ENCODE peak calls at places on chromosomes 5 and 9, in eight cellular contexts. F, Z, L, O, W, C, K and S are unnamed samples.

GRCh38 chr5:64682608-64683007 is 7.7 kb upstream of the SHISAL2B start:
- DNase-seq in F (no peak), Z (no peak), L (no peak), O (no peak), W (no peak), C (no peak), K (no peak), S (no peak)

GRCh38 chr9:22238809-22239684 is 207.6 kb upstream of the DMRTA1 start:
- DNase-seq in F (peak), Z (no peak), L (peak), O (peak), W (no peak), C (no peak), K (peak), S (peak)

GRCh38 chr9:69023650-69024049 is 9.7 kb upstream of the PRKACG start:
- DNase-seq in F (no peak), Z (no peak), L (no peak), O (no peak), W (no peak), C (no peak), K (no peak), S (no peak)

GRCh38 chr9:27365977-27366376 is 69.0 kb upstream of the EQTN start:
- DNase-seq in F (no peak), Z (no peak), L (no peak), O (no peak), W (no peak), C (no peak), K (peak), S (peak)

GRCh38 chr9:38094165-38094564 is 25.1 kb upstream of the SHB start:
- DNase-seq in F (no peak), Z (no peak), L (no peak), O (no peak), W (no peak), C (peak), K (no peak), S (no peak)

GRCh38 chr5:34789021-34789531 is 49.9 kb upstream of the TTC23L start:
- DNase-seq in F (peak), Z (peak), L (peak), O (peak), W (peak), C (no peak), K (no peak), S (peak)

GRCh38 chr5:13566903-13567339 is 377.6 kb downstream of the DNAH5 start:
- DNase-seq in F (peak), Z (no peak), L (peak), O (peak), W (no peak), C (no peak), K (no peak), S (peak)

GRCh38 chr5:178282391-178282790 is 49.8 kb upstream of the PHYKPL start:
- DNase-seq in F (no peak), Z (no peak), L (no peak), O (no peak), W (peak), C (peak), K (no peak), S (no peak)

GRCh38 chr5:14521748-14522147 is 59.8 kb upstream of the OTULINL start:
- DNase-seq in F (no peak), Z (no peak), L (no peak), O (no peak), W (no peak), C (no peak), K (no peak), S (no peak)

GRCh38 chr5:122420126-122420525 is 108.1 kb downstream of the SNCAIP start:
- DNase-seq in F (no peak), Z (no peak), L (peak), O (peak), W (no peak), C (no peak), K (no peak), S (no peak)

GRCh38 chr9:88781500-88782391 is 209.5 kb upstream of the S1PR3 start:
- DNase-seq in F (no peak), Z (peak), L (peak), O (peak), W (peak), C (no peak), K (no peak), S (peak)

GRCh38 chr9:92970467-92970923 is 23.2 kb downstream of the FGD3 start:
- DNase-seq in F (peak), Z (no peak), L (peak), O (no peak), W (no peak), C (no peak), K (no peak), S (peak)

GRCh38 chr5:76331139-76331538 is 71.9 kb upstream of the IQGAP2 start:
- DNase-seq in F (no peak), Z (no peak), L (no peak), O (no peak), W (no peak), C (no peak), K (peak), S (no peak)

GRCh38 chr9:120778758-120779157 is 14.5 kb downstream of the FBXW2 start:
- DNase-seq in F (peak), Z (no peak), L (no peak), O (no peak), W (no peak), C (no peak), K (no peak), S (no peak)

GRCh38 chr5:102792705-102793104 is 37.6 kb downstream of the PAM start:
- DNase-seq in F (no peak), Z (no peak), L (peak), O (peak), W (no peak), C (no peak), K (peak), S (peak)

GRCh38 chr9:87422999-87423398 is 74.7 kb upstream of the DAPK1 start:
- DNase-seq in F (no peak), Z (no peak), L (no peak), O (no peak), W (no peak), C (no peak), K (no peak), S (no peak)

GRCh38 chr5:10262995-10263394 is 12.9 kb downstream of the CCT5 start:
- DNase-seq in F (no peak), Z (no peak), L (no peak), O (no peak), W (no peak), C (no peak), K (no peak), S (no peak)

GRCh38 chr9:136792321-136793062 is 1.3 kb downstream of the TMEM141 start:
- DNase-seq in F (no peak), Z (no peak), L (no peak), O (no peak), W (no peak), C (no peak), K (no peak), S (no peak)

GRCh38 chr9:136793063-136793946 is 2.2 kb downstream of the TMEM141 start:
- DNase-seq in F (no peak), Z (no peak), L (no peak), O (no peak), W (peak), C (no peak), K (no peak), S (no peak)

GRCh38 chr9:136789523-136789937 is 1.6 kb upstream of the TMEM141 start:
- DNase-seq in F (no peak), Z (no peak), L (no peak), O (no peak), W (no peak), C (no peak), K (no peak), S (no peak)

GRCh38 chr9:136790640-136791465 is at the start of gene TMEM141:
- DNase-seq in F (peak), Z (peak), L (peak), O (peak), W (peak), C (peak), K (peak), S (peak)

GRCh38 chr9:136791466-136792276 is 527 bp downstream of the TMEM141 start:
- DNase-seq in F (peak), Z (peak), L (peak), O (peak), W (peak), C (no peak), K (peak), S (no peak)
- TF ChIP-seq CTCF in F (peak), Z (peak), L (peak), O (peak), W (peak), C (peak), K (peak), S (peak)

GRCh38 chr5:53969331-53969730 is 341.0 kb downstream of the ARL15 start:
- DNase-seq in F (no peak), Z (no peak), L (no peak), O (no peak), W (no peak), C (no peak), K (no peak), S (no peak)
- H3K4me3 ChIP-seq in F (no peak), Z (no peak), L (no peak), O (no peak), W (no peak), C (no peak), K (no peak), S (no peak)

DNA sequence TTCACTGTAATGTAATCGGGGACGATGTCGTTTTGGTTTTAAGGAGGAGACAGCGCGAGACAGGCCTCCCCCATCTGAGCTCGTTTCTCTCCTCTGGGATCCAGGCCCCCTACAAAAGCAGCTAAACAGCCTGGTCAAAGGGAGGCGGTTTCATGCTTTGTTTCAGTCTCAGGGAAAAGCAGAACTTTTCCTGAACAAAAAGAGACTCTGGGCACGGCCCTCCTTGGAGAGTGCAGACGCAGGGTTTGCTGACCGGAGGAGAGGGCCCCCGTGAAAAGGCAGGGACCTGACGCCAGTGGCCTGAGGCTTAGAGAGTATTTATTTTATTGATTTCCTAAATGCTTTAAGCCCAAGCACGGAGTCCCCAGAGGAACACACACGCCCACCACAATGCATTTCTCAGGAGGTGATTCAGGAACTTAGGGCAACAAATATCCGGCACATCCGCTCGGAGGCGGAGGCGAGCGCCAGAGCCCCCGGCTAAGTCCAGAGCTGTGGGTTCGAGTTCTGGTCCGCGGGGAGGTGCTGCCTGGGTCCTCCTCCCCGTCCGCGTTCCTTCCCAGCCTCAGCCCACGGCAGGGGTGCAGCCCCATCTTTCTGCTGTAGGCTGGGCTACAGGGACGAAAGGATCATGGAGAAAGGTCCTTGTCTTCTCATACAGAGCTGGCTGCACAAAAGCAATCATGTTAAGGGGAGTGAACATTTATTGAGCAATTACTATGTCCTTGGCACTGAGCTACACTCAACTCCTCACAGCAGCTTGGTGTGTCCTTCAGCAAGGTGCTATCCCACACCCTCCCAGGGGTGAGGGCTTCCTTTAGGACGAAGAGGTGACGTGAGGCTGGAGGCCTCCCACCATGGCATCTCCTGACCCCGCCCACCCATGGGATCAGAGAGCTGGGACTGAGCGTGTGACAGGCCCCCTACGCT is 40.0 kb downstream of the PTGES start:
- DNase-seq in F (no peak), Z (no peak), L (peak), O (peak), W (peak), C (no peak), K (no peak), S (peak)
- TF ChIP-seq CTCF in F (no peak), Z (no peak), L (no peak), O (no peak), W (no peak), C (no peak), K (no peak), S (no peak)

GRCh38 chr9:112348257-112348992 is 15.0 kb upstream of the PTBP3 start:
- DNase-seq in F (peak), Z (peak), L (peak), O (peak), W (peak), C (peak), K (peak), S (peak)
- H3K4me3 ChIP-seq in F (peak), Z (peak), L (peak), O (peak), W (peak), C (peak), K (peak), S (peak)

GRCh38 chr9:18396102-18396728 is 77.7 kb upstream of the ADAMTSL1 start:
- DNase-seq in F (no peak), Z (no peak), L (peak), O (peak), W (peak), C (no peak), K (no peak), S (peak)
- TF ChIP-seq CTCF in F (peak), Z (no peak), L (peak), O (no peak), W (peak), C (no peak), K (no peak), S (peak)

GRCh38 chr5:151886741-151887261 is 37.9 kb downstream of the GLRA1 start:
- DNase-seq in F (no peak), Z (no peak), L (peak), O (no peak), W (no peak), C (no peak), K (no peak), S (no peak)
- H3K4me3 ChIP-seq in F (no peak), Z (no peak), L (no peak), O (no peak), W (no peak), C (no peak), K (no peak), S (no peak)

GRCh38 chr9:134879664-134880483 is 736 bp upstream of the FCN2 start:
- DNase-seq in F (no peak), Z (no peak), L (no peak), O (no peak), W (no peak), C (no peak), K (no peak), S (no peak)
- TF ChIP-seq CTCF in F (no peak), Z (no peak), L (no peak), O (no peak), W (no peak), C (no peak), K (no peak), S (no peak)

GRCh38 chr5:126435261-126435660 is 12.1 kb downstream of the GRAMD2B start:
- DNase-seq in F (no peak), Z (no peak), L (no peak), O (no peak), W (no peak), C (no peak), K (no peak), S (no peak)

GRCh38 chr5:126433708-126434107 is 10.5 kb downstream of the GRAMD2B start:
- DNase-seq in F (peak), Z (no peak), L (peak), O (no peak), W (no peak), C (no peak), K (no peak), S (peak)

GRCh38 chr5:126437706-126438105 is 14.5 kb downstream of the GRAMD2B start:
- DNase-seq in F (no peak), Z (no peak), L (no peak), O (no peak), W (no peak), C (no peak), K (no peak), S (no peak)

GRCh38 chr5:126438267-126438666 is 15.1 kb downstream of the GRAMD2B start:
- DNase-seq in F (no peak), Z (no peak), L (no peak), O (no peak), W (no peak), C (no peak), K (no peak), S (no peak)

GRCh38 chr5:126435714-126436113 is 12.5 kb downstream of the GRAMD2B start:
- DNase-seq in F (no peak), Z (no peak), L (no peak), O (no peak), W (no peak), C (no peak), K (no peak), S (no peak)
- H3K4me3 ChIP-seq in F (no peak), Z (no peak), L (no peak), O (no peak), W (no peak), C (no peak), K (no peak), S (no peak)

GRCh38 chr5:38751103-38751502 is 94.7 kb upstream of the OSMR start:
- DNase-seq in F (no peak), Z (no peak), L (peak), O (peak), W (peak), C (no peak), K (no peak), S (peak)
- TF ChIP-seq CTCF in F (no peak), Z (no peak), L (peak), O (peak), W (peak), C (no peak), K (no peak), S (peak)

GRCh38 chr5:173613433-173614144 is 2.9 kb downstream of the BOD1 start:
- DNase-seq in F (no peak), Z (no peak), L (no peak), O (no peak), W (no peak), C (no peak), K (no peak), S (no peak)

GRCh38 chr5:173616577-173617118 is at the start of gene BOD1:
- DNase-seq in F (peak), Z (peak), L (peak), O (peak), W (peak), C (peak), K (peak), S (peak)

GRCh38 chr5:173612948-173613347 is 3.5 kb downstream of the BOD1 start:
- DNase-seq in F (peak), Z (no peak), L (peak), O (peak), W (no peak), C (no peak), K (no peak), S (peak)

GRCh38 chr5:173615884-173616576 is 420 bp downstream of the BOD1 start:
- DNase-seq in F (peak), Z (peak), L (peak), O (peak), W (peak), C (peak), K (peak), S (peak)

GRCh38 chr5:173614591-173614990 is 1.9 kb downstream of the BOD1 start:
- DNase-seq in F (no peak), Z (no peak), L (no peak), O (no peak), W (no peak), C (no peak), K (no peak), S (no peak)
- H3K4me3 ChIP-seq in F (peak), Z (peak), L (peak), O (peak), W (no peak), C (no peak), K (no peak), S (no peak)